ENCODE peak calls at places on chromosomes 2 and 18, in ten cellular contexts. G is tibial nerve; Y is CD8-positive, alpha-beta T cell; E is upper lobe of left lung; P is lower lobe of right lung; Z is K562; I is psoas muscle; V is HCT116; X is CD4-positive, alpha-beta T cell; M is right lobe of liver. T is an unnamed sample.

GRCh38 chr2:219465659-219466561 is 31.3 kb downstream of the SPEG start:
- DNase-seq in G (no peak), Y (no peak), V (no peak), Z (no peak), E (peak), I (no peak), M (no peak), P (no peak), X (no peak), T (no peak)

GRCh38 chr2:99159594-99159993 is 4.8 kb downstream of the LIPT1 start:
- DNase-seq in M (no peak), X (no peak), Y (no peak), V (no peak), P (no peak), Z (no peak), G (no peak), E (no peak), I (no peak), T (no peak)

GRCh38 chr2:67515021-67515420 is 117.9 kb downstream of the ETAA1 start:
- DNase-seq in I (no peak), M (no peak), G (no peak), V (no peak), P (no peak), E (no peak), Y (no peak), X (no peak), Z (no peak), T (no peak)

GRCh38 chr2:192298664-192299063 is 103.9 kb upstream of the TMEFF2 start:
- DNase-seq in I (no peak), X (no peak), M (no peak), Z (no peak), V (no peak), P (no peak), G (no peak), Y (no peak), E (no peak), T (no peak)

GRCh38 chr18:42892181-42892580 is 223.3 kb downstream of the RIT2 start:
- DNase-seq in X (no peak), I (no peak), P (no peak), E (no peak), Y (no peak), Z (no peak), G (no peak), M (no peak), V (no peak), T (no peak)

GRCh38 chr2:64607381-64607780 is 46.3 kb downstream of the SERTAD2 start:
- DNase-seq in G (no peak), I (no peak), V (no peak), M (no peak), Y (no peak), Z (no peak), X (no peak), E (no peak), P (no peak), T (no peak)

GRCh38 chr2:190270298-190270697 is 49.3 kb downstream of the HIBCH start:
- DNase-seq in Z (no peak), V (no peak), P (no peak), I (no peak), E (no peak), M (no peak), Y (no peak), X (no peak), G (no peak), T (no peak)

GRCh38 chr2:12416600-12416999 is 300.1 kb upstream of the TRIB2 start:
- DNase-seq in Z (peak), Y (peak), V (no peak), E (no peak), X (peak), I (peak), M (peak), G (peak), P (peak), T (no peak)

GRCh38 chr2:172743143-172743542 is 7.5 kb downstream of the RAPGEF4 start:
- DNase-seq in V (no peak), G (no peak), M (no peak), X (no peak), Y (no peak), E (no peak), I (no peak), P (no peak), Z (no peak), T (no peak)

GRCh38 chr2:151102196-151102692 is 159.4 kb downstream of the RBM43 start:
- DNase-seq in G (no peak), E (no peak), I (no peak), P (no peak), Z (no peak), V (no peak), X (no peak), Y (no peak), M (no peak), T (no peak)

GRCh38 chr2:239998006-239998405 is 27.1 kb downstream of the NDUFA10 start:
- DNase-seq in G (no peak), P (no peak), V (no peak), E (no peak), M (no peak), Y (no peak), I (no peak), Z (no peak), X (no peak), T (no peak)

GRCh38 chr2:85843543-85843942 is 45.2 kb downstream of the ST3GAL5 start:
- DNase-seq in P (no peak), V (no peak), M (no peak), E (no peak), Y (no peak), G (no peak), Z (peak), I (no peak), X (no peak), T (no peak)

GRCh38 chr18:27970321-27970720 is 206.6 kb downstream of the CDH2 start:
- DNase-seq in G (no peak), M (no peak), P (no peak), X (no peak), Y (no peak), I (no peak), V (no peak), E (no peak), Z (no peak), T (no peak)

GRCh38 chr2:230849633-230850357 is 14.9 kb upstream of the ITM2C start:
- DNase-seq in Y (peak), P (peak), I (no peak), X (peak), V (peak), M (no peak), G (peak), Z (peak), E (peak), T (peak)

GRCh38 chr18:61855127-61855991 is 37.4 kb downstream of the RNF152 start:
- DNase-seq in I (no peak), X (no peak), G (no peak), V (no peak), Z (no peak), P (no peak), E (peak), Y (no peak), M (no peak), T (no peak)

GRCh38 chr2:56014075-56014730 is 90.6 kb upstream of the EFEMP1 start:
- DNase-seq in Y (no peak), M (no peak), E (no peak), V (no peak), X (no peak), I (no peak), G (no peak), P (no peak), Z (no peak), T (no peak)

DNA sequence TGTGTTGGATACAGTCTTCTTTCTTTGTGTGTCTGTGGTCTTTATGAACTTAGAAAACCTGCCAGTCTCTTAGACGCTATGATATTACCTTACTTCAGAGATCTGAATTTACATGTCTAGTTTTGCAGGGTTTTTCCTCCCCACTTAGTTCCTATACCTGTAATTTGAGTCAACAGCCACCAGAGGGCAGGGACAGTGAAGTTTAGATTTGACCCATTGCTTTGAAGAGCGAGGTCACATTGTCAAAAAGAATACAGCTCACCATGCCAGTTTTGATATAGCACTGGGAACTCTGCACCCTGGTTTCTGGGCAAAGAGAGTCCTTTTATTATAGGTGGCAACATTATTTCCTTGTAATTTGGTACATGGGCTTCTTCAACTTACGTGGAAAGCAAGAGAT is 102.3 kb downstream of the MAPK4 start:
- DNase-seq in X (no peak), E (no peak), I (no peak), Y (no peak), Z (peak), V (peak), M (no peak), G (no peak), P (no peak), T (no peak)
- TF ChIP-seq CTCF in X (no peak), E (no peak), I (peak), Y (no peak), Z (peak), V (peak), M (peak), G (no peak), P (no peak), T (peak)

GRCh38 chr2:237234268-237234667 is 148.6 kb downstream of the COPS8 start:
- DNase-seq in V (no peak), I (no peak), P (no peak), E (no peak), G (peak), Z (no peak), X (no peak), Y (no peak), M (no peak), T (no peak)

GRCh38 chr2:237232166-237232565 is 146.5 kb downstream of the COPS8 start:
- DNase-seq in G (no peak), E (no peak), Z (no peak), V (no peak), M (no peak), I (no peak), Y (no peak), P (no peak), X (no peak), T (no peak)

GRCh38 chr2:237229905-237230304 is 144.2 kb downstream of the COPS8 start:
- DNase-seq in X (no peak), V (no peak), P (no peak), I (no peak), Z (no peak), M (no peak), Y (no peak), G (no peak), E (no peak), T (no peak)

GRCh38 chr2:237230355-237230754 is 144.7 kb downstream of the COPS8 start:
- DNase-seq in Z (no peak), M (no peak), V (no peak), G (no peak), X (no peak), E (no peak), P (no peak), Y (no peak), I (no peak), T (no peak)

GRCh38 chr2:237231593-237231992 is 145.9 kb downstream of the COPS8 start:
- DNase-seq in I (peak), M (no peak), G (no peak), V (no peak), P (no peak), Y (no peak), E (no peak), Z (no peak), X (no peak), T (no peak)
- H3K27ac ChIP-seq in I (no peak), M (no peak), G (no peak), V (no peak), P (no peak), Y (no peak), E (no peak), Z (no peak), X (no peak), T (peak)

DNA sequence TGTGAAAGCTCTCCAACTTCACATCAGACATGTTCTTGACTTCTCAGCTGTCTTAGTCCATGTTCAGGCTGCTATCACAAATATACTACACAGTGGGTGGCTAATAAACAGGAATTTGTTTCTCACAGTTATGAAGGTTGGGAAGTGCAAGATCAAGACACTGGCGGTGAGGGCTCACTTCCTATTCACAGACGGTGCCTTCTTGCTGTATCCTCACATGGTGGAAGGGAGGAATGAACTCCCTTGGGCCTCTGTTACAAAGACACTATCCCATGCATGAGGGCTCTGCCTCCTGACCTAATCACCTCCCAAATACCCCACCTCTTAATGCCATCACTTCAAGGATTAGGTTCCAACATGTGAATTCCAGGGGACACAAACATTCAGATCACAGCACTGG is 9.7 kb downstream of the UXS1 start:
- DNase-seq in I (no peak), V (no peak), P (no peak), M (no peak), G (no peak), X (no peak), Z (no peak), Y (no peak), E (no peak), T (no peak)
- TF ChIP-seq CTCF in I (no peak), V (no peak), P (no peak), M (no peak), G (no peak), X (no peak), Z (no peak), Y (no peak), E (no peak), T (no peak)

GRCh38 chr18:8742382-8743361 is 37.3 kb downstream of the MTCL1 start:
- DNase-seq in X (peak), G (no peak), I (no peak), Y (peak), V (no peak), Z (no peak), P (no peak), E (no peak), M (no peak), T (no peak)
- H3K27ac ChIP-seq in X (no peak), G (no peak), I (no peak), Y (no peak), V (no peak), Z (no peak), P (no peak), E (no peak), M (no peak), T (no peak)